ENCODE peak calls at places on chromosomes 16 and 17, in five cellular contexts. M, L, F, B and J are unnamed samples.

GRCh38 chr16:17304814-17305169 is 166.0 kb downstream of the XYLT1 start:
- DNase-seq in L (no peak), B (no peak), M (no peak), F (no peak), J (no peak)

GRCh38 chr16:67677712-67678111 is 11.1 kb downstream of the C16orf86 start:
- DNase-seq in F (no peak), M (no peak), B (no peak), L (no peak), J (no peak)

GRCh38 chr16:11547517-11547916 is 39.2 kb downstream of the LITAF start:
- DNase-seq in L (no peak), F (no peak), M (no peak), B (no peak), J (no peak)

GRCh38 chr17:3034578-3034920 is 28.9 kb downstream of the OR1D5 start:
- DNase-seq in L (no peak), F (no peak), B (no peak), M (no peak), J (no peak)

GRCh38 chr16:54651851-54652770 is 278.6 kb upstream of the IRX5 start:
- DNase-seq in M (no peak), B (no peak), F (no peak), L (no peak), J (no peak)

GRCh38 chr17:41610965-41611640 is 1.5 kb downstream of the KRT16 start:
- DNase-seq in B (no peak), F (no peak), L (no peak), M (no peak), J (no peak)

GRCh38 chr16:73060216-73060615 is 12.3 kb upstream of the ZFHX3 start:
- DNase-seq in M (no peak), L (no peak), B (no peak), F (no peak), J (no peak)

GRCh38 chr17:72811976-72812687 is 280.4 kb downstream of the SLC39A11 start:
- DNase-seq in M (no peak), F (no peak), B (no peak), L (no peak), J (no peak)

GRCh38 chr16:29315046-29315445 is 91.5 kb downstream of the NPIPB11 start:
- DNase-seq in L (no peak), B (no peak), F (no peak), M (no peak), J (no peak)

GRCh38 chr17:66916946-66917345 is 47.6 kb upstream of the CACNG4 start:
- DNase-seq in L (no peak), M (no peak), F (no peak), B (no peak), J (no peak)

GRCh38 chr17:49690256-49690655 is 12.4 kb upstream of the SPOP start:
- DNase-seq in M (no peak), F (no peak), L (no peak), B (no peak), J (no peak)

GRCh38 chr17:81885869-81886548 is 5.4 kb downstream of the ALYREF start:
- DNase-seq in F (no peak), B (peak), M (no peak), L (no peak), J (no peak)

GRCh38 chr17:40330850-40331470 is 22.0 kb downstream of the RARA start:
- DNase-seq in L (no peak), F (no peak), M (no peak), B (no peak), J (no peak)

GRCh38 chr17:40327735-40328385 is 18.9 kb downstream of the RARA start:
- DNase-seq in B (peak), F (no peak), L (no peak), M (no peak), J (no peak)

GRCh38 chr17:40331743-40332641 is 23.0 kb downstream of the RARA start:
- DNase-seq in M (no peak), F (peak), L (no peak), B (peak), J (no peak)

GRCh38 chr17:40328386-40328766 is 19.4 kb downstream of the RARA start:
- DNase-seq in F (no peak), B (no peak), M (no peak), L (no peak), J (no peak)

DNA sequence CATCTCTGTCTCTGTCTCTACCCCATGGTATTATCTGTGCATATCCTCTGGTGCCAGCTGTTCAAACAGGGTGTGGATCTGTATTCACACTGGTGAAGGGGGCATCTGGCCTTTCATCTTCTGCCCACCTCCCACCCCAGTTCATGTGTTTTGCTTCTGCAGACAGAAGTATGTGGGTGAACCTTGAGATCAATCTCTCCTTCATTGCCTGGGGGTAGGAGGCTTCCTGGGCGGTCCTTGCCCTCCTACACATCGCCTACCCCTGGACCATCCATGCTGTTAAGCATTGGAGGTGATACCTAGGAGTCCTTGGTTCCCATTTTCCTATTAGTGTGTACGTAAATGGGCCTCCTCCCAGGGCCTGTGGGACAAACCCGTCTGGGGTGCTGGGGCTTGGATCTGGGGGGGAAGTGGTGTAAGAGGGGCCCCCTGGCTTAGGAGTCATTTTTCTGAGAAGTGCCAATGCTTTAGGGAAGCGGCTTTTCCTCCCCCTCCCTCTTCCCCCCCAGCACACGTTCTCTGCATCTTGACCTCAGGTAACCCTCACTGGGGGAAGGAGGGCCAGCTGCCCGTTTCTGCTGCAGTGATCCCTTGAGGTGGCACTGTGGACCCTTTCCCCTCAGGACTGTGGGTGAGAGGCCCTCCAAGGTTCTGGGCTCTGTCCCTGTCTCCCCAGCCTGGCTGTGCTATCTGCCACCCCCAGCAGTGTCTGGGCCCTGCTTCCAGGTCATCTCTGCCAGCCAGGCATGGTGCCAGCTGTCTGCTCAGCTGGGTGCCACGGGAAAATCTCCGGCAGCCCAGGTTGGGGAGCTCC is 21.2 kb downstream of the RARA start:
- DNase-seq in B (peak), F (peak), L (no peak), M (no peak), J (no peak)
- H3K4me3 ChIP-seq in B (no peak), F (no peak), L (peak), M (no peak), J (no peak)

GRCh38 chr16:49773534-49774486 is 82.1 kb downstream of the ZNF423 start:
- DNase-seq in B (no peak), M (no peak), L (no peak), F (no peak), J (no peak)
- H3K27ac ChIP-seq in B (no peak), M (no peak), L (no peak), F (no peak), J (no peak)

DNA sequence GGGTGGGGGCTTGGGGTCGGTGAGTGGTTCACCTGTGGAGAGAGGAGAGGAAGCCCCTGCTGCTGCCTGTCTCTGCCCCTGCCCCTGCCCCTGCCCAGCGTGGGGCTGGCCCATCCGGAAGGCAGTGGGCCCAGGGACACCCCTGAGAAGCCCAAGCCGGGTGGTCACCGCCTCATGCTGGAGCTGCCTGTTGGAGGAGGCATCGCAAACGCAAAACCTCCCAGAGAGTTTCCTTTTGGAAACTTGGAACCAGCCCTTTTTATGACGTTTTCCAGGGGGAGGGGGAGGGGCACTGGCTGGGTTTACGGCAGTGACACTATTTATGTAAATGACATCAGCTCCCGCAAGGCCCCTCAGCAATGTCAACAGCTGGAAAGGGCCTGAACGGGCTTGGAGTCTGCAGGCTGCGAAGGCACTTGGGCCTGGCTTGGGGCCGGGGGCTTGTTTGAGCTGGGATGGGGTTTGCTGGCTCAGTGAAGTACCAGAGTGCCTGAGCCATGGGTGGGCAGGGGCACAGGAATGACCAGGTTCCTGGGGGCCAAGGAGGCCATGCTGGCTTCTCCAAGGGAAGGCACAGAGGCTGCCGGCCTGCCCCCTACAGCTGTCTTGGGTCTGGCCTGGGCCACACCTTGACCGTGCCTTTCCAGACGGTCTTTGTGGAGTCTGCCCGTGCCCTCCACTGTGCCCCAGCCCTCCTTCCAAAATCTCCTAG is 219.5 kb downstream of the NTN1 start:
- DNase-seq in M (no peak), F (peak), L (no peak), B (peak), J (no peak)
- H3K4me3 ChIP-seq in M (no peak), F (peak), L (peak), B (peak), J (peak)

DNA sequence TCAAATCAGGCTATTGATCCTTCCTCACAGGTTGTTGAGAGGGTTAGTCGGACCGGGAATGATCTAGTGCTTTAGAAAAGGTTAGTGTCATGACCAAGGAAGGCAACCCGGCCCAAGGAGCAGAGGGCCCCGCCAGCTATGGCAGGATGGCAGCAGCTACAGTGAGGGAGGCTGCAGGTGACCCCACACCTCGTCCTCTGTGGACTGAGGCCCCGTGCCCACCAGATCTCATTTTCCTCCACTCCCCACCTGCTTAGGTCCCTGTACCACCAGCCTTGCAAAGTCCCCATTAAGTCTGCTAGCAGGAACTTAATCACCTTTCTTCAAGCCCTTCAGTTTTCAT is 107.5 kb downstream of the CCDC182 start:
- DNase-seq in B (no peak), L (no peak), M (no peak), F (no peak), J (no peak)
- H3K27ac ChIP-seq in B (no peak), L (no peak), M (no peak), F (no peak), J (peak)

GRCh38 chr17:39982069-39982371 is 1.4 kb downstream of the PSMD3 start:
- DNase-seq in B (no peak), M (no peak), L (no peak), F (no peak), J (no peak)

GRCh38 chr17:39980402-39981206 is at the start of gene PSMD3:
- DNase-seq in B (peak), L (peak), M (peak), F (peak), J (peak)

GRCh38 chr17:39981207-39982068 is 831 bp downstream of the PSMD3 start:
- DNase-seq in B (no peak), L (no peak), M (no peak), F (no peak), J (no peak)

GRCh38 chr17:39979865-39980401 is 674 bp upstream of the PSMD3 start:
- DNase-seq in F (no peak), M (no peak), L (peak), B (no peak), J (no peak)

GRCh38 chr17:39979021-39979660 is 1.5 kb upstream of the PSMD3 start:
- DNase-seq in F (no peak), M (no peak), L (no peak), B (no peak), J (no peak)
- H3K4me3 ChIP-seq in F (no peak), M (no peak), L (peak), B (no peak), J (no peak)

GRCh38 chr17:17855976-17856375 is 19.2 kb upstream of the SREBF1 start:
- DNase-seq in F (no peak), L (no peak), B (no peak), M (no peak), J (no peak)
- H3K27ac ChIP-seq in F (peak), L (no peak), B (no peak), M (no peak), J (peak)

GRCh38 chr17:75307957-75308731 is 18.9 kb upstream of the SLC25A19 start:
- DNase-seq in L (no peak), M (no peak), B (no peak), F (no peak), J (no peak)
- H3K4me3 ChIP-seq in L (no peak), M (no peak), B (no peak), F (no peak), J (no peak)

DNA sequence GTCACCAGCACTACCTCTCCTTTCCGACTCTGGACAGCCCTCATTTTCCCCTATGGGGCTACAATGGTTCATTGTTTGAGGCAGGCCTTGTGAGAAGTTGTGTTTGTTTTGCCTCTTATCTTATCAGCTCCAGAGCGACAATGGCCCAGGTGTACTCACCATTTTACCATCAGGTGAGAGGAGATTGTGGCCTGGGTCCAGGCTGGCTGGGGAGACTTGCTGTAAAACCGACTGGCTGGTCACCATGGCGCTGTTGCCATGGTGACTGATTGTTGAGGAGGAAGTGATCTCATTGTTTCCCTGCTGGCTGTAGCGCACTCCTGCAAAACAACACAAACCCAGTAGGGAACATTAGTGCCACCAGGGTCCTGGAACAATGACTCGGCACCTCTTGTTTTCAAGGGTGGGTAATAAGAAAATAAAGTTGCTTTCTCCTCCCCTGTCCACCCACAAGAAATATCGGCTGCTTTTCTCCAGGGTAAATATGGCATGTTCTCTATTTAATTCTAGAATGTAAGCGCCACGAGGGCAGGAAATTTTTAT is 34.4 kb downstream of the HNF1B start:
- DNase-seq in L (no peak), F (peak), M (peak), B (no peak), J (no peak)
- H3K27ac ChIP-seq in L (no peak), F (no peak), M (no peak), B (no peak), J (no peak)

GRCh38 chr16:66250686-66251405 is 115.6 kb upstream of the CDH5 start:
- DNase-seq in L (no peak), F (peak), B (peak), M (no peak), J (no peak)
- H3K4me3 ChIP-seq in L (no peak), F (no peak), B (no peak), M (no peak), J (no peak)